ENCODE peak calls at places on chromosomes 16 and 17, in eight cellular contexts. One of them, this sample, is unnamed.

GRCh38 chr17:6276711-6277110 is 158.2 kb downstream of the AIPL1 start:
- DNase-seq in HCT116: no peak
- DNase-seq in GM23338: peak
- DNase-seq in fibroblast of lung: no peak
- DNase-seq in mammary epithelial cell: no peak
- DNase-seq in SK-N-MC: no peak
- DNase-seq in neural progenitor cell: peak
- DNase-seq in GM23248: no peak
- DNase-seq in this sample: no peak

GRCh38 chr16:49592507-49593422 is 219.2 kb downstream of the C16orf78 start:
- DNase-seq in neural progenitor cell: peak
- DNase-seq in SK-N-MC: no peak
- DNase-seq in GM23338: peak
- DNase-seq in GM23248: peak
- DNase-seq in HCT116: peak
- DNase-seq in fibroblast of lung: peak
- DNase-seq in mammary epithelial cell: no peak
- DNase-seq in this sample: peak

GRCh38 chr16:55949518-55949917 is 74.3 kb upstream of the CES5A start:
- DNase-seq in GM23248: peak
- DNase-seq in GM23338: no peak
- DNase-seq in fibroblast of lung: no peak
- DNase-seq in neural progenitor cell: no peak
- DNase-seq in HCT116: no peak
- DNase-seq in mammary epithelial cell: peak
- DNase-seq in SK-N-MC: no peak
- DNase-seq in this sample: no peak

GRCh38 chr17:79026345-79027273 is 2.6 kb downstream of the C1QTNF1 start:
- DNase-seq in GM23338: no peak
- DNase-seq in fibroblast of lung: peak
- DNase-seq in HCT116: peak
- DNase-seq in GM23248: peak
- DNase-seq in mammary epithelial cell: peak
- DNase-seq in SK-N-MC: no peak
- DNase-seq in neural progenitor cell: no peak
- DNase-seq in this sample: no peak

GRCh38 chr17:3002538-3003301 is 60.7 kb downstream of the OR1D5 start:
- DNase-seq in neural progenitor cell: no peak
- DNase-seq in SK-N-MC: no peak
- DNase-seq in HCT116: no peak
- DNase-seq in GM23338: no peak
- DNase-seq in mammary epithelial cell: no peak
- DNase-seq in GM23248: no peak
- DNase-seq in fibroblast of lung: no peak
- DNase-seq in this sample: peak

GRCh38 chr17:57747221-57748017 is 2.3 kb upstream of the CCDC182 start:
- DNase-seq in GM23338: peak
- DNase-seq in fibroblast of lung: peak
- DNase-seq in GM23248: peak
- DNase-seq in SK-N-MC: peak
- DNase-seq in mammary epithelial cell: peak
- DNase-seq in neural progenitor cell: peak
- DNase-seq in HCT116: peak
- DNase-seq in this sample: peak

GRCh38 chr17:55587608-55588139 is 76.4 kb upstream of the SMIM36 start:
- DNase-seq in fibroblast of lung: peak
- DNase-seq in SK-N-MC: no peak
- DNase-seq in GM23248: peak
- DNase-seq in mammary epithelial cell: no peak
- DNase-seq in GM23338: no peak
- DNase-seq in HCT116: no peak
- DNase-seq in neural progenitor cell: no peak
- DNase-seq in this sample: no peak

GRCh38 chr16:4593069-4593468 is 21.6 kb downstream of the UBALD1 start:
- DNase-seq in mammary epithelial cell: no peak
- DNase-seq in GM23248: no peak
- DNase-seq in neural progenitor cell: peak
- DNase-seq in HCT116: no peak
- DNase-seq in SK-N-MC: no peak
- DNase-seq in GM23338: peak
- DNase-seq in fibroblast of lung: no peak
- DNase-seq in this sample: no peak

GRCh38 chr16:75112281-75113045 is 4.1 kb downstream of the LDHD start:
- DNase-seq in SK-N-MC: no peak
- DNase-seq in neural progenitor cell: no peak
- DNase-seq in mammary epithelial cell: no peak
- DNase-seq in fibroblast of lung: no peak
- DNase-seq in GM23338: no peak
- DNase-seq in GM23248: no peak
- DNase-seq in HCT116: no peak
- DNase-seq in this sample: no peak
- TF ChIP-seq EZH2 in SK-N-MC: no peak
- TF ChIP-seq EZH2 in neural progenitor cell: no peak
- TF ChIP-seq EZH2 in mammary epithelial cell: no peak
- TF ChIP-seq EZH2 in fibroblast of lung: no peak
- TF ChIP-seq EZH2 in GM23338: no peak
- TF ChIP-seq EZH2 in GM23248: no peak
- TF ChIP-seq EZH2 in HCT116: no peak
- TF ChIP-seq EZH2 in this sample: no peak

GRCh38 chr17:82887255-82888164 is 47.7 kb upstream of the ZNF750 start:
- DNase-seq in GM23248: no peak
- DNase-seq in HCT116: no peak
- DNase-seq in neural progenitor cell: no peak
- DNase-seq in SK-N-MC: no peak
- DNase-seq in mammary epithelial cell: no peak
- DNase-seq in GM23338: no peak
- DNase-seq in fibroblast of lung: peak
- DNase-seq in this sample: no peak
- TF ChIP-seq EZH2 in GM23248: no peak
- TF ChIP-seq EZH2 in HCT116: no peak
- TF ChIP-seq EZH2 in neural progenitor cell: no peak
- TF ChIP-seq EZH2 in SK-N-MC: no peak
- TF ChIP-seq EZH2 in mammary epithelial cell: no peak
- TF ChIP-seq EZH2 in GM23338: no peak
- TF ChIP-seq EZH2 in fibroblast of lung: no peak
- TF ChIP-seq EZH2 in this sample: no peak

GRCh38 chr16:2237076-2237551 is 870 bp downstream of the DNASE1L2 start:
- DNase-seq in HCT116: no peak
- DNase-seq in GM23338: no peak
- DNase-seq in GM23248: no peak
- DNase-seq in neural progenitor cell: no peak
- DNase-seq in mammary epithelial cell: no peak
- DNase-seq in fibroblast of lung: no peak
- DNase-seq in SK-N-MC: no peak
- DNase-seq in this sample: no peak
- TF ChIP-seq EZH2 in HCT116: no peak
- TF ChIP-seq EZH2 in GM23338: no peak
- TF ChIP-seq EZH2 in GM23248: no peak
- TF ChIP-seq EZH2 in neural progenitor cell: peak
- TF ChIP-seq EZH2 in mammary epithelial cell: no peak
- TF ChIP-seq EZH2 in fibroblast of lung: peak
- TF ChIP-seq EZH2 in SK-N-MC: no peak
- TF ChIP-seq EZH2 in this sample: no peak

GRCh38 chr16:54939537-54940278 is 9.0 kb downstream of the IRX5 start:
- DNase-seq in GM23248: peak
- DNase-seq in GM23338: peak
- DNase-seq in mammary epithelial cell: no peak
- DNase-seq in neural progenitor cell: peak
- DNase-seq in fibroblast of lung: no peak
- DNase-seq in SK-N-MC: no peak
- DNase-seq in HCT116: no peak
- DNase-seq in this sample: no peak
- TF ChIP-seq EZH2 in GM23248: no peak
- TF ChIP-seq EZH2 in GM23338: peak
- TF ChIP-seq EZH2 in mammary epithelial cell: no peak
- TF ChIP-seq EZH2 in neural progenitor cell: peak
- TF ChIP-seq EZH2 in fibroblast of lung: no peak
- TF ChIP-seq EZH2 in SK-N-MC: no peak
- TF ChIP-seq EZH2 in HCT116: no peak
- TF ChIP-seq EZH2 in this sample: no peak

GRCh38 chr17:48313096-48313495 is 116.9 kb downstream of the SKAP1 start:
- DNase-seq in HCT116: no peak
- DNase-seq in SK-N-MC: no peak
- DNase-seq in GM23338: no peak
- DNase-seq in mammary epithelial cell: no peak
- DNase-seq in GM23248: no peak
- DNase-seq in fibroblast of lung: no peak
- DNase-seq in neural progenitor cell: no peak
- DNase-seq in this sample: no peak

GRCh38 chr17:48307814-48308411 is 122.1 kb downstream of the SKAP1 start:
- DNase-seq in mammary epithelial cell: peak
- DNase-seq in neural progenitor cell: peak
- DNase-seq in GM23338: peak
- DNase-seq in fibroblast of lung: peak
- DNase-seq in GM23248: peak
- DNase-seq in HCT116: peak
- DNase-seq in SK-N-MC: peak
- DNase-seq in this sample: peak

GRCh38 chr17:48308591-48308990 is 121.4 kb downstream of the SKAP1 start:
- DNase-seq in fibroblast of lung: no peak
- DNase-seq in GM23338: no peak
- DNase-seq in SK-N-MC: no peak
- DNase-seq in HCT116: no peak
- DNase-seq in mammary epithelial cell: no peak
- DNase-seq in neural progenitor cell: no peak
- DNase-seq in GM23248: no peak
- DNase-seq in this sample: no peak

GRCh38 chr17:48311324-48311723 is 118.7 kb downstream of the SKAP1 start:
- DNase-seq in GM23248: no peak
- DNase-seq in SK-N-MC: no peak
- DNase-seq in neural progenitor cell: no peak
- DNase-seq in mammary epithelial cell: no peak
- DNase-seq in GM23338: no peak
- DNase-seq in HCT116: no peak
- DNase-seq in fibroblast of lung: no peak
- DNase-seq in this sample: no peak

DNA sequence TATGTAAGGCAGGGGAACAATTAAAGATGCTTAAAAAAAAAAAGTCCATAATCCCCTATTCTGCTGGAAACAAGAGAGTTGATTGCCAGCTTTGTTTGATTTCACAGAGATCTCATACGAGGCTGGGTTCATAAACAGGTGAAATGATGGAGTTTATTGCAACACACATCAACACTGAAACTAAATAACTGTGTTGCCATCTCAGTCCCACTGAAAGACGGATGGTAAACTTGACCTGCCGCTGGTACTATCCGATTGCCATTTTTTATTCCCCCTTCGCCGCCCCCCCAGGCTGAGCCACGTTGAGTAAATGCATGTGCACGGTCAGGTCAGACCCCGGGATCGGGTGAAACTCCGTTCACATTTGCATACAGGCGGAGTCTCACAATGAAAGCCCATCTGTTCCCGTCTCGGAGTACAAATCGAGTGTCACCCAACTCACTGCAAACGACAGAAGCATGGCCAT is 119.2 kb downstream of the SKAP1 start:
- DNase-seq in SK-N-MC: no peak
- DNase-seq in GM23248: no peak
- DNase-seq in HCT116: no peak
- DNase-seq in fibroblast of lung: no peak
- DNase-seq in neural progenitor cell: peak
- DNase-seq in mammary epithelial cell: no peak
- DNase-seq in GM23338: peak
- DNase-seq in this sample: no peak
- TF ChIP-seq EZH2 in SK-N-MC: no peak
- TF ChIP-seq EZH2 in GM23248: no peak
- TF ChIP-seq EZH2 in HCT116: no peak
- TF ChIP-seq EZH2 in fibroblast of lung: peak
- TF ChIP-seq EZH2 in neural progenitor cell: no peak
- TF ChIP-seq EZH2 in mammary epithelial cell: peak
- TF ChIP-seq EZH2 in GM23338: no peak
- TF ChIP-seq EZH2 in this sample: no peak

DNA sequence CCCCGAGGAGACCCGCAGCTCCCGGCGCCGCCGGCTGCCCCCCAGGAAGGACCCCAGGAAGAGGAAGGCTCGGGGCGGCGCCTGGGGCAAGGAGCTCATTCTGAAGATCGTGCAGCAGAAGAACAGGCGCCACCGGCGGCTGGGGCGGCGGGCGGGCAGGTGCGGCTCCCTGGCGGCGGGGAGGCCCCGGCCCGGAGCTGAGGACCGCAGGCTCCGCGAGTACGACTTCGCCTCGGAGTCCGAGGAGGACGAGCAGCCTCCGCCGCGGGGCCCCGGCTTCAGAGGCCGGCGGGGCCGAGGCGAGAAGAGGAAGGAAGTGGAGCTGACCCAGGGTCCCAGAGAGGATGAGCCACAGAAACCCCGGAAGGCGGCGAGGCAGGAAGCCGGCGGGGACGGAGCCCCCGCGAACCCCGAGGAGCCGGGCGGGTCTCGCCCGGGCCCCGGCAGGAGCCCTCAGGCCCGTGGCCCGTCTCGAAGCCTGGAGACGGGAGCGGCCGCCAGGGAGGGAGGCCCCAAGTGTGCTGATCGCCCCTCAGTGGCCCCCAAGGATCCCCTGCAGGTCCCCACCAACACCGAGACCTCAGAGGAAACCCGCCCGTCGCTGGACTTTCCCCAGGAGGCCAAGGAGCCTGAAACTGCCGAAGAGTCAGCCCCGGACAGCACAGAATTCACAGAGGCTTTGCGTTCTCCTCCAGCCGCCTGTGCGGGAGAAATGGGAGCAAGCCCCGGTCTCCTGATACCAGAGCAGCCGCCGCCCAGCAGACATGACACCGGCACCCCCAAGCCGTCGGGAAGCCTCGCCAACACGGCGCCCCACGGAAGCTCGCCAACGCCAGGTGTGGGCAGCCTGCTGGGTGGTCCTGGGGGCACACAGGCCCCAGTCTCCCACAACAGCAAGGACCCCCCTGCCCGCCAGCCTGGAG is 22.3 kb upstream of the ZFPM1 start:
- DNase-seq in SK-N-MC: no peak
- DNase-seq in mammary epithelial cell: no peak
- DNase-seq in GM23248: peak
- DNase-seq in HCT116: no peak
- DNase-seq in fibroblast of lung: peak
- DNase-seq in GM23338: peak
- DNase-seq in neural progenitor cell: no peak
- DNase-seq in this sample: no peak
- TF ChIP-seq EZH2 in SK-N-MC: peak
- TF ChIP-seq EZH2 in mammary epithelial cell: no peak
- TF ChIP-seq EZH2 in GM23248: no peak
- TF ChIP-seq EZH2 in HCT116: no peak
- TF ChIP-seq EZH2 in fibroblast of lung: no peak
- TF ChIP-seq EZH2 in GM23338: no peak
- TF ChIP-seq EZH2 in neural progenitor cell: no peak
- TF ChIP-seq EZH2 in this sample: peak

This sample was measured in MM.1S.